ENCODE peak calls at places on chromosome 19, in eight cellular contexts. One of them, this sample, is unnamed. For H3K27me3, the result is how much of the 10 kb centered on the place peaks cover.

GRCh38 chr19:51697169-51697776 is 4.1 kb downstream of the SPACA6 start:
- DNase-seq in effector memory CD4-positive, alpha-beta T cell: no peak
- DNase-seq in left lung: no peak
- DNase-seq in endodermal cell: no peak
- DNase-seq in pancreas: no peak
- DNase-seq in astrocyte: no peak
- DNase-seq in Peyer's patch: no peak
- DNase-seq in esophagus squamous epithelium: no peak
- DNase-seq in this sample: no peak

GRCh38 chr19:40217027-40217810 is 965 bp downstream of the TTC9B start:
- DNase-seq in effector memory CD4-positive, alpha-beta T cell: no peak
- DNase-seq in left lung: peak
- DNase-seq in endodermal cell: peak
- DNase-seq in pancreas: peak
- DNase-seq in astrocyte: no peak
- DNase-seq in Peyer's patch: no peak
- DNase-seq in esophagus squamous epithelium: no peak
- DNase-seq in this sample: no peak

GRCh38 chr19:51410950-51411748 is 6.3 kb downstream of the SIGLEC10 start:
- DNase-seq in effector memory CD4-positive, alpha-beta T cell: no peak
- DNase-seq in left lung: no peak
- DNase-seq in endodermal cell: no peak
- DNase-seq in pancreas: no peak
- DNase-seq in astrocyte: no peak
- DNase-seq in Peyer's patch: no peak
- DNase-seq in esophagus squamous epithelium: no peak
- DNase-seq in this sample: no peak

GRCh38 chr19:49459388-49459787 is 6.4 kb downstream of the ALDH16A1 start:
- DNase-seq in effector memory CD4-positive, alpha-beta T cell: no peak
- DNase-seq in left lung: no peak
- DNase-seq in endodermal cell: no peak
- DNase-seq in pancreas: no peak
- DNase-seq in astrocyte: no peak
- DNase-seq in Peyer's patch: no peak
- DNase-seq in esophagus squamous epithelium: no peak
- DNase-seq in this sample: no peak

GRCh38 chr19:7004313-7004931 is 16.8 kb downstream of the MBD3L2B start:
- DNase-seq in effector memory CD4-positive, alpha-beta T cell: no peak
- DNase-seq in left lung: no peak
- DNase-seq in endodermal cell: peak
- DNase-seq in pancreas: no peak
- DNase-seq in astrocyte: no peak
- DNase-seq in Peyer's patch: no peak
- DNase-seq in esophagus squamous epithelium: no peak
- DNase-seq in this sample: no peak

GRCh38 chr19:18049390-18049789 is 37.3 kb downstream of the IL12RB1 start:
- DNase-seq in effector memory CD4-positive, alpha-beta T cell: no peak
- DNase-seq in left lung: peak
- DNase-seq in endodermal cell: no peak
- DNase-seq in pancreas: peak
- DNase-seq in astrocyte: peak
- DNase-seq in Peyer's patch: peak
- DNase-seq in esophagus squamous epithelium: no peak
- DNase-seq in this sample: no peak

GRCh38 chr19:21202865-21203494 is 61.1 kb downstream of the ZNF431 start:
- DNase-seq in effector memory CD4-positive, alpha-beta T cell: no peak
- DNase-seq in left lung: no peak
- DNase-seq in endodermal cell: peak
- DNase-seq in pancreas: no peak
- DNase-seq in astrocyte: peak
- DNase-seq in Peyer's patch: no peak
- DNase-seq in esophagus squamous epithelium: no peak
- DNase-seq in this sample: peak

GRCh38 chr19:8530061-8530679 is 16.2 kb upstream of the ZNF414 start:
- DNase-seq in effector memory CD4-positive, alpha-beta T cell: no peak
- DNase-seq in left lung: no peak
- DNase-seq in endodermal cell: no peak
- DNase-seq in pancreas: no peak
- DNase-seq in astrocyte: no peak
- DNase-seq in Peyer's patch: no peak
- DNase-seq in esophagus squamous epithelium: no peak
- DNase-seq in this sample: no peak

GRCh38 chr19:42250666-42251531 is 4.0 kb downstream of the ERF start:
- DNase-seq in effector memory CD4-positive, alpha-beta T cell: no peak
- DNase-seq in left lung: no peak
- DNase-seq in endodermal cell: no peak
- DNase-seq in pancreas: peak
- DNase-seq in astrocyte: no peak
- DNase-seq in Peyer's patch: no peak
- DNase-seq in esophagus squamous epithelium: no peak
- DNase-seq in this sample: no peak

GRCh38 chr19:58021541-58022282 is 12.1 kb upstream of the ZSCAN1 start:
- DNase-seq in effector memory CD4-positive, alpha-beta T cell: no peak
- DNase-seq in left lung: no peak
- DNase-seq in endodermal cell: peak
- DNase-seq in pancreas: no peak
- DNase-seq in astrocyte: peak
- DNase-seq in Peyer's patch: peak
- DNase-seq in esophagus squamous epithelium: no peak
- DNase-seq in this sample: peak

GRCh38 chr19:6270822-6271221 is 9.0 kb downstream of the MLLT1 start:
- DNase-seq in effector memory CD4-positive, alpha-beta T cell: no peak
- DNase-seq in left lung: no peak
- DNase-seq in endodermal cell: no peak
- DNase-seq in pancreas: no peak
- DNase-seq in astrocyte: no peak
- DNase-seq in Peyer's patch: no peak
- DNase-seq in esophagus squamous epithelium: no peak
- DNase-seq in this sample: no peak

GRCh38 chr19:56942749-56943148 is 102.2 kb upstream of the PEG3 start:
- DNase-seq in effector memory CD4-positive, alpha-beta T cell: peak
- DNase-seq in left lung: peak
- DNase-seq in endodermal cell: peak
- DNase-seq in pancreas: peak
- DNase-seq in astrocyte: no peak
- DNase-seq in Peyer's patch: no peak
- DNase-seq in esophagus squamous epithelium: no peak
- DNase-seq in this sample: no peak

GRCh38 chr19:3536429-3537100 is 2.4 kb upstream of the TEKTIP1 start:
- DNase-seq in effector memory CD4-positive, alpha-beta T cell: no peak
- DNase-seq in left lung: no peak
- DNase-seq in endodermal cell: no peak
- DNase-seq in pancreas: peak
- DNase-seq in astrocyte: no peak
- DNase-seq in Peyer's patch: no peak
- DNase-seq in esophagus squamous epithelium: no peak
- DNase-seq in this sample: no peak

GRCh38 chr19:10520652-10521318 is 3.5 kb upstream of the S1PR5 start:
- DNase-seq in effector memory CD4-positive, alpha-beta T cell: no peak
- DNase-seq in left lung: no peak
- DNase-seq in endodermal cell: no peak
- DNase-seq in pancreas: peak
- DNase-seq in astrocyte: no peak
- DNase-seq in Peyer's patch: no peak
- DNase-seq in esophagus squamous epithelium: no peak
- DNase-seq in this sample: no peak

GRCh38 chr19:41575998-41576397 is at the start of gene CEACAM21:
- DNase-seq in effector memory CD4-positive, alpha-beta T cell: no peak
- DNase-seq in left lung: peak
- DNase-seq in endodermal cell: no peak
- DNase-seq in pancreas: no peak
- DNase-seq in astrocyte: no peak
- DNase-seq in Peyer's patch: peak
- DNase-seq in esophagus squamous epithelium: no peak
- DNase-seq in this sample: peak

GRCh38 chr19:43667524-43668405 is 2.2 kb downstream of the PLAUR start:
- DNase-seq in effector memory CD4-positive, alpha-beta T cell: no peak
- DNase-seq in left lung: peak
- DNase-seq in endodermal cell: no peak
- DNase-seq in pancreas: peak
- DNase-seq in astrocyte: no peak
- DNase-seq in Peyer's patch: no peak
- DNase-seq in esophagus squamous epithelium: no peak
- DNase-seq in this sample: no peak

DNA sequence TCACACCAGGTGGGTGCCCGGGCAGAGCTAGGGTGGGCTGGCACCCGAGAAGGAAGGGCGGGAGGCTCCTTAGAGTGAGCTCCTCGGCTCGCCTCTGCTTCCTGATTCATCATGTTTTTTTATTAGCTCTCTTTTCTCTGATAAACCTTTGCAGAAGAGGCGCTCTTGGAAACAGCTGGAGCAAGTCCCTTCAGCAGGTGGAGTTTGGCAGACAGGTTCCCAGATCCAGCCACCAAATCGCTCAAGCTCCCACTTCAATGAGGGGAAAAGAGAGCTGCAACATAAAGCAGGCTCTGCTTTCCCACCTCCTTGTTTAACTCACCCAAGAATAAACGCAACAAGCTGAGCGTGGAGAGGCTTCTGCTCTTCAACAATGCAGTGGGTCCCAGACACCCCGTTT is 244.8 kb downstream of the TSHZ3 start:
- DNase-seq in effector memory CD4-positive, alpha-beta T cell: no peak
- DNase-seq in left lung: no peak
- DNase-seq in endodermal cell: no peak
- DNase-seq in pancreas: no peak
- DNase-seq in astrocyte: no peak
- DNase-seq in Peyer's patch: no peak
- DNase-seq in esophagus squamous epithelium: no peak
- DNase-seq in this sample: no peak
- H3K27me3 ChIP-seq in effector memory CD4-positive, alpha-beta T cell: under half
- H3K27me3 ChIP-seq in left lung: under half
- H3K27me3 ChIP-seq in endodermal cell: under half
- H3K27me3 ChIP-seq in pancreas: under half
- H3K27me3 ChIP-seq in astrocyte: under half
- H3K27me3 ChIP-seq in Peyer's patch: under half
- H3K27me3 ChIP-seq in esophagus squamous epithelium: under half
- H3K27me3 ChIP-seq in this sample: under half

GRCh38 chr19:48393559-48394330 is at the start of gene GRIN2D:
- DNase-seq in effector memory CD4-positive, alpha-beta T cell: no peak
- DNase-seq in left lung: no peak
- DNase-seq in endodermal cell: peak
- DNase-seq in pancreas: peak
- DNase-seq in astrocyte: peak
- DNase-seq in Peyer's patch: no peak
- DNase-seq in esophagus squamous epithelium: no peak
- DNase-seq in this sample: no peak

GRCh38 chr19:48394331-48395169 is 1.1 kb downstream of the GRIN2D start:
- DNase-seq in effector memory CD4-positive, alpha-beta T cell: no peak
- DNase-seq in left lung: no peak
- DNase-seq in endodermal cell: no peak
- DNase-seq in pancreas: peak
- DNase-seq in astrocyte: no peak
- DNase-seq in Peyer's patch: no peak
- DNase-seq in esophagus squamous epithelium: no peak
- DNase-seq in this sample: no peak

GRCh38 chr19:48396010-48396870 is 2.8 kb downstream of the GRIN2D start:
- DNase-seq in effector memory CD4-positive, alpha-beta T cell: no peak
- DNase-seq in left lung: no peak
- DNase-seq in endodermal cell: no peak
- DNase-seq in pancreas: no peak
- DNase-seq in astrocyte: no peak
- DNase-seq in Peyer's patch: no peak
- DNase-seq in esophagus squamous epithelium: no peak
- DNase-seq in this sample: no peak

GRCh38 chr19:48395499-48395898 is 2.0 kb downstream of the GRIN2D start:
- DNase-seq in effector memory CD4-positive, alpha-beta T cell: no peak
- DNase-seq in left lung: no peak
- DNase-seq in endodermal cell: no peak
- DNase-seq in pancreas: no peak
- DNase-seq in astrocyte: no peak
- DNase-seq in Peyer's patch: no peak
- DNase-seq in esophagus squamous epithelium: no peak
- DNase-seq in this sample: no peak

GRCh38 chr19:48395170-48395455 is 1.6 kb downstream of the GRIN2D start:
- DNase-seq in effector memory CD4-positive, alpha-beta T cell: no peak
- DNase-seq in left lung: no peak
- DNase-seq in endodermal cell: no peak
- DNase-seq in pancreas: no peak
- DNase-seq in astrocyte: no peak
- DNase-seq in Peyer's patch: no peak
- DNase-seq in esophagus squamous epithelium: no peak
- DNase-seq in this sample: no peak
- H3K27me3 ChIP-seq in effector memory CD4-positive, alpha-beta T cell: under half
- H3K27me3 ChIP-seq in left lung: under half
- H3K27me3 ChIP-seq in endodermal cell: under half
- H3K27me3 ChIP-seq in pancreas: under half
- H3K27me3 ChIP-seq in astrocyte: under half
- H3K27me3 ChIP-seq in Peyer's patch: under half
- H3K27me3 ChIP-seq in esophagus squamous epithelium: under half
- H3K27me3 ChIP-seq in this sample: half or more

DNA sequence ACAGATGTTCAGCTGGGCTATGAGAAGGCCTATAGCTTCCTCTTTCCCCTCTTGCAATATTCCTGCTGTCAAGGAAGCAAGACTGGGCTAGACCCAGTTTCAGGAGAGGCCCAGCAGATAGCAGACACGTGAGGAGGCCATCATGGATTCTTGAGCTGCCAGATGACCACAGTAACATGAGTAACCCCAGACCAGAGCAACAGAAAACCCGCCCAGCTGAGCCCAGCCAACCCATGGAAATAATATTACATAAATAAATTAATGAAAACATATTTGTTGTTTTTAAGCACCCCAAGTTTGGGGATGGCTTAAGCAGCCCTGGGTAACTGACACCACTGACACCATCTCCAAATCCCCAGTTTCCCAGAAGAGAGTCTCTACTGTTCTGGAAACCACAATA is 50.2 kb upstream of the PDCD5 start:
- DNase-seq in effector memory CD4-positive, alpha-beta T cell: no peak
- DNase-seq in left lung: no peak
- DNase-seq in endodermal cell: no peak
- DNase-seq in pancreas: no peak
- DNase-seq in astrocyte: no peak
- DNase-seq in Peyer's patch: no peak
- DNase-seq in esophagus squamous epithelium: no peak
- DNase-seq in this sample: no peak
- H3K27me3 ChIP-seq in effector memory CD4-positive, alpha-beta T cell: under half
- H3K27me3 ChIP-seq in left lung: under half
- H3K27me3 ChIP-seq in endodermal cell: under half
- H3K27me3 ChIP-seq in pancreas: under half
- H3K27me3 ChIP-seq in astrocyte: under half
- H3K27me3 ChIP-seq in Peyer's patch: under half
- H3K27me3 ChIP-seq in esophagus squamous epithelium: under half
- H3K27me3 ChIP-seq in this sample: under half

DNA sequence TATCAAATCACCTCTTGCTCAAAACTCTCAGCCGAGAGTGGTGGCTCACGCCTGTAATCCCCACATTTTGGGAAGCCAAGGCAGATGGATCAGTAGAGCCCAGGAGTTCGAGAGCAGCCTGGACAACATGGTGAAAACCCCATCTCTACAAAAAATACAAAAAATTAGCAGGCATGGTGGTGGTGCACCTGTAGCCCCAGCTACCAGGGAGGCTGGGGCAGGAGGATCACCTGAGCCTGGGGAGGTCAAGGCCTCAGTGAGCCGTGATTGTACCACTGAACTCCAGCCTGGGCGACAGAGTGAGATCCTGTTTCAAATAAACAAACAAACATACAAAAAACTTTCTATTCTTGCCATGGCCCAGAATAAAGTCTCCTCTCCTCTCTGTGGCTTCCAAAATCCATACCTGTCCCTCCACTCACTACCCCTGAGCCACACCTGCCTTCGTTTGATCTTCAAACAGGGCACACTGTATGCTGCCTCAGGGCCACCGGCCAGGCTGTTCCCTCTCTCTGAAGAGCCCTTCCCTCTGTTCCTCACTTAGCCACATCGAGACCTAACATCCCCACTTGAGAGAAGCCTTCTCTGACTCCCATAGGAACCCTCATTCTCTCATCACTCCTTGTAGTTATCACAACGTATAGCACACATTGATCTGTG is 6.3 kb downstream of the LGI4 start:
- DNase-seq in effector memory CD4-positive, alpha-beta T cell: no peak
- DNase-seq in left lung: no peak
- DNase-seq in endodermal cell: no peak
- DNase-seq in pancreas: no peak
- DNase-seq in astrocyte: no peak
- DNase-seq in Peyer's patch: no peak
- DNase-seq in esophagus squamous epithelium: no peak
- DNase-seq in this sample: no peak
- H3K27me3 ChIP-seq in effector memory CD4-positive, alpha-beta T cell: under half
- H3K27me3 ChIP-seq in left lung: under half
- H3K27me3 ChIP-seq in endodermal cell: under half
- H3K27me3 ChIP-seq in pancreas: under half
- H3K27me3 ChIP-seq in astrocyte: under half
- H3K27me3 ChIP-seq in Peyer's patch: under half
- H3K27me3 ChIP-seq in esophagus squamous epithelium: under half
- H3K27me3 ChIP-seq in this sample: under half